ENCODE peak calls at places on chromosomes 6 and 20, in four cellular contexts. R, J, W and Z are unnamed samples.

GRCh38 chr6:125742433-125743120 is 6.9 kb upstream of the HEY2 start:
- DNase-seq in R (no peak), J (no peak), W (no peak), Z (no peak)

GRCh38 chr20:51402201-51402600 is 140.3 kb downstream of the NFATC2 start:
- DNase-seq in R (peak; percentile 47), J (peak; percentile 67), W (no peak), Z (no peak)

GRCh38 chr20:57162253-57162652 is 104.2 kb downstream of the BMP7 start:
- DNase-seq in R (no peak), J (no peak), W (no peak), Z (no peak)

GRCh38 chr6:103798166-103798565 is 1061.6 kb downstream of the HACE1 start:
- DNase-seq in R (no peak), J (no peak), W (no peak), Z (no peak)

GRCh38 chr6:100376103-100376502 is 88.6 kb downstream of the SIM1 start:
- DNase-seq in R (no peak), J (no peak), W (no peak), Z (no peak)

GRCh38 chr20:37385176-37385575 is 39.2 kb downstream of the SRC start:
- DNase-seq in R (no peak), J (no peak), W (no peak), Z (no peak)

GRCh38 chr6:52570291-52570700 is 6.6 kb downstream of the TRAM2 start:
- DNase-seq in R (no peak), J (peak; percentile 54), W (no peak), Z (no peak)

GRCh38 chr6:133778414-133778813 is 110.5 kb upstream of the TCF21 start:
- DNase-seq in R (peak; percentile 80), J (peak; percentile 99), W (peak; percentile 74), Z (peak; percentile 93)

GRCh38 chr20:22257912-22258311 is 326.5 kb downstream of the FOXA2 start:
- DNase-seq in R (no peak), J (no peak), W (no peak), Z (no peak)

GRCh38 chr6:146210406-146211068 is 181.7 kb downstream of the GRM1 start:
- DNase-seq in R (no peak), J (no peak), W (no peak), Z (no peak)

GRCh38 chr6:42727627-42728026 is 5.2 kb upstream of the PRPH2 start:
- DNase-seq in R (no peak), J (peak; percentile 33), W (no peak), Z (peak; percentile 50)

GRCh38 chr6:35178012-35178411 is 35.7 kb upstream of the SCUBE3 start:
- DNase-seq in R (no peak), J (no peak), W (no peak), Z (no peak)

GRCh38 chr6:16559091-16559490 is 202.2 kb downstream of the ATXN1 start:
- DNase-seq in R (no peak), J (peak; percentile 10), W (no peak), Z (no peak)

GRCh38 chr6:28863607-28864320 is 60.0 kb downstream of the TRIM27 start:
- DNase-seq in R (peak; percentile 86), J (peak; percentile 90), W (peak; percentile 85), Z (peak; percentile 87)

GRCh38 chr20:4866429-4866828 is 134.9 kb downstream of the SLC23A2 start:
- DNase-seq in R (no peak), J (no peak), W (no peak), Z (no peak)

GRCh38 chr20:10696650-10697049 is 22.9 kb upstream of the JAG1 start:
- DNase-seq in R (no peak), J (no peak), W (no peak), Z (no peak)

GRCh38 chr6:26249959-26250805 is 114.8 kb upstream of the BTN3A2 start:
- DNase-seq in R (peak; percentile 88), J (peak; percentile 85), W (peak; percentile 64), Z (no peak)

GRCh38 chr20:9015984-9016324 is 52.9 kb upstream of the PLCB4 start:
- DNase-seq in R (no peak), J (peak; percentile 52), W (no peak), Z (peak; percentile 41)

GRCh38 chr20:37640600-37641561 is 52.9 kb upstream of the CTNNBL1 start:
- DNase-seq in R (no peak), J (peak; percentile 7), W (no peak), Z (peak; percentile 36)

GRCh38 chr6:138454976-138455706 is 44.2 kb downstream of the NHSL1 start:
- DNase-seq in R (no peak), J (no peak), W (no peak), Z (peak; percentile 31)

GRCh38 chr6:137240168-137240567 is 21.0 kb upstream of the IFNGR1 start:
- DNase-seq in R (peak; percentile 58), J (peak; percentile 97), W (peak; percentile 65), Z (peak; percentile 76)

GRCh38 chr6:167337231-167337630 is 12.3 kb downstream of the TTLL2 start:
- DNase-seq in R (no peak), J (no peak), W (no peak), Z (no peak)

GRCh38 chr6:14883921-14884320 is 361.9 kb upstream of the JARID2 start:
- DNase-seq in R (peak; percentile 18), J (peak; percentile 46), W (peak; percentile 3), Z (peak; percentile 86)

GRCh38 chr20:3864518-3864917 is 17.9 kb downstream of the MAVS start:
- DNase-seq in R (no peak), J (no peak), W (no peak), Z (no peak)

GRCh38 chr6:29227235-29227634 is 56.5 kb downstream of the OR2J2 start:
- DNase-seq in R (no peak), J (no peak), W (no peak), Z (no peak)

GRCh38 chr6:16933532-16933931 is 168.3 kb upstream of the STMND1 start:
- DNase-seq in R (no peak), J (no peak), W (no peak), Z (peak; percentile 36)

GRCh38 chr20:1299522-1299921 is 29.4 kb downstream of the SDCBP2 start:
- DNase-seq in R (no peak), J (no peak), W (no peak), Z (no peak)

GRCh38 chr20:34074101-34074760 is 37.8 kb downstream of the EIF2S2 start:
- DNase-seq in R (no peak), J (no peak), W (no peak), Z (peak; percentile 65)

GRCh38 chr6:51559059-51559458 is 528.4 kb downstream of the PKHD1 start:
- DNase-seq in R (no peak), J (no peak), W (no peak), Z (no peak)

GRCh38 chr20:44409132-44409600 is 53.7 kb downstream of the HNF4A start:
- DNase-seq in R (peak; percentile 70), J (peak; percentile 14), W (peak; percentile 20), Z (peak; percentile 45)

GRCh38 chr20:45355209-45355608 is 7.0 kb upstream of the SDC4 start:
- DNase-seq in R (peak; percentile 81), J (peak; percentile 84), W (peak; percentile 64), Z (peak; percentile 86)

GRCh38 chr6:169415179-169415578 is 161.5 kb upstream of the THBS2 start:
- DNase-seq in R (peak; percentile 13), J (peak; percentile 22), W (no peak), Z (peak; percentile 29)

GRCh38 chr6:79188885-79189505 is 45.5 kb downstream of the HMGN3 start:
- DNase-seq in R (no peak), J (no peak), W (no peak), Z (no peak)

GRCh38 chr6:96834070-96834469 is 3.2 kb downstream of the GPR63 start:
- DNase-seq in R (no peak), J (no peak), W (no peak), Z (no peak)

GRCh38 chr6:66210964-66211363 is 503.9 kb upstream of the EYS start:
- DNase-seq in R (peak; percentile 1), J (peak; percentile 11), W (no peak), Z (no peak)

GRCh38 chr6:105522626-105523322 is 119.9 kb upstream of the PREP start:
- DNase-seq in R (peak; percentile 19), J (peak; percentile 14), W (peak; percentile 12), Z (no peak)

GRCh38 chr20:1854246-1854645 is 41.0 kb upstream of the SIRPA start:
- DNase-seq in R (no peak), J (no peak), W (no peak), Z (no peak)

GRCh38 chr6:111254779-111255166 is 167.5 kb downstream of the SLC16A10 start:
- DNase-seq in R (no peak), J (no peak), W (no peak), Z (no peak)
- TF ChIP-seq CTCF in R (no peak), J (no peak), W (no peak), Z (no peak)

GRCh38 chr6:6699741-6700367 is 111.3 kb downstream of the LY86 start:
- DNase-seq in R (peak; percentile 91), J (peak; percentile 98), W (peak; percentile 90), Z (peak; percentile 89)
- H3K4me3 ChIP-seq in R (no peak overlapping the region), J (no peak overlapping the region), W (no peak overlapping the region), Z (no peak overlapping the region)

GRCh38 chr6:21337263-21337662 is 256.3 kb upstream of the SOX4 start:
- DNase-seq in R (no peak), J (no peak), W (no peak), Z (no peak)

GRCh38 chr6:21327326-21328140 is 266.0 kb upstream of the SOX4 start:
- DNase-seq in R (no peak), J (no peak), W (no peak), Z (no peak)

GRCh38 chr6:21331221-21331620 is 262.3 kb upstream of the SOX4 start:
- DNase-seq in R (no peak), J (peak; percentile 8), W (no peak), Z (no peak)

GRCh38 chr6:21333715-21334114 is 259.8 kb upstream of the SOX4 start:
- DNase-seq in R (no peak), J (no peak), W (no peak), Z (no peak)

GRCh38 chr6:21332077-21332476 is 261.5 kb upstream of the SOX4 start:
- DNase-seq in R (no peak), J (no peak), W (no peak), Z (no peak)
- TF ChIP-seq CTCF in R (no peak), J (no peak), W (no peak), Z (no peak)

DNA sequence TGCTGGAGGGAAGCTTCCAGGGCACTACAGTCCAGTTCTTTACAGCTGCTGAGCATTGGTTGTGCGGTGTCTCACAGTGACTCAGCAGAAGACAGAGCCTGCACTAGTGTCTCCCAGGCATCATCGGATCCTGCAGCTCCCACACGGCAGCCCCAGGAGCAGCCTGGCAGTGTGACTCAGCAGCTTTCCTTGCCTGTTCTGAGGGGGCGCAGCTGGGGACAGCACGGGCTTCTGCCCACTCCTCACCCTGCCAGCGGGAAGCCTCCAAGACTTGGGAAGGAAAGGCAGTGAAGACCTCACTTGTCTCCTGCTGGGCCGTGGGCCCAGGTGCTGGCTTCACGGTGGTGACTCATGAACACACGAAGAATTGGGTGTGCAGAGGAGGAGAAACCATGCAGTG is 165.4 kb downstream of the SYNDIG1 start:
- DNase-seq in R (peak; percentile 89), J (peak; percentile 83), W (peak; percentile 81), Z (peak; percentile 94)
- H3K4me3 ChIP-seq in R (no peak overlapping the region), J (no peak overlapping the region), W (no peak overlapping the region), Z (no peak overlapping the region)

GRCh38 chr20:16699287-16699686 is 30.5 kb upstream of the SNRPB2 start:
- DNase-seq in R (no peak), J (no peak), W (no peak), Z (no peak)
- TF ChIP-seq CTCF in R (no peak), J (no peak), W (no peak), Z (no peak)

GRCh38 chr6:41705996-41706835 is 29.2 kb downstream of the TFEB start:
- DNase-seq in R (peak; percentile 65), J (peak; percentile 68), W (peak; percentile 56), Z (peak; percentile 91)
- H3K4me3 ChIP-seq in R (no peak overlapping the region), J (no peak overlapping the region), W (no peak overlapping the region), Z (no peak overlapping the region)